ENCODE peak calls at places on chromosomes 5 and 9, in seven cellular contexts. T, M, Z, H, X, V and O are unnamed samples.
A peak's percentile ranks its signal among the peaks of the same experiment; 100 is the strongest.

GRCh38 chr9:70043689-70044449 is at the start of gene MAMDC2:
- DNase-seq in T (peak; percentile 53), M (peak; percentile 13), Z (no peak), H (peak; percentile 51), X (no peak), V (peak; percentile 39), O (no peak)

GRCh38 chr9:88476491-88477271 is 58.3 kb upstream of the NXNL2 start:
- DNase-seq in T (no peak), M (no peak), Z (peak; percentile 26), H (peak; percentile 28), X (peak; percentile 21), V (no peak), O (peak; percentile 21)

GRCh38 chr9:87040410-87041009 is 93.2 kb upstream of the GAS1 start:
- DNase-seq in T (no peak), M (no peak), Z (no peak), H (no peak), X (no peak), V (no peak), O (no peak)

GRCh38 chr9:135588886-135589595 is 27.5 kb downstream of the PAEP start:
- DNase-seq in T (no peak), M (no peak), Z (no peak), H (no peak), X (no peak), V (no peak), O (no peak)

GRCh38 chr9:131661954-131662621 is 77.8 kb downstream of the RAPGEF1 start:
- DNase-seq in T (no peak), M (no peak), Z (no peak), H (no peak), X (no peak), V (no peak), O (no peak)

GRCh38 chr9:124684140-124684539 is 87.0 kb downstream of the NR6A1 start:
- DNase-seq in T (no peak), M (no peak), Z (no peak), H (no peak), X (no peak), V (no peak), O (no peak)

GRCh38 chr5:139377226-139377625 is 5.9 kb downstream of the SLC23A1 start:
- DNase-seq in T (no peak), M (no peak), Z (no peak), H (no peak), X (no peak), V (no peak), O (no peak)

GRCh38 chr5:52875827-52876226 is 88.1 kb downstream of the ITGA1 start:
- DNase-seq in T (no peak), M (no peak), Z (no peak), H (no peak), X (no peak), V (no peak), O (no peak)

GRCh38 chr5:16464664-16465543 is 696 bp downstream of the ZNF622 start:
- DNase-seq in T (peak; percentile 46), M (no peak), Z (no peak), H (no peak), X (no peak), V (no peak), O (no peak)

GRCh38 chr5:61280766-61281427 is 51.2 kb upstream of the ZSWIM6 start:
- DNase-seq in T (no peak), M (peak; percentile 65), Z (no peak), H (no peak), X (no peak), V (peak; percentile 65), O (no peak)

GRCh38 chr5:55063899-55064298 is 38.5 kb upstream of the GZMA start:
- DNase-seq in T (no peak), M (no peak), Z (no peak), H (peak; percentile 35), X (peak; percentile 81), V (no peak), O (peak; percentile 12)

GRCh38 chr9:130263601-130264413 is 1.8 kb upstream of the HMCN2 start:
- DNase-seq in T (no peak), M (peak; percentile 40), Z (no peak), H (no peak), X (no peak), V (peak; percentile 36), O (no peak)

GRCh38 chr5:95996904-95997751 is 35.5 kb upstream of the ELL2 start:
- DNase-seq in T (no peak), M (no peak), Z (no peak), H (no peak), X (no peak), V (no peak), O (no peak)

GRCh38 chr5:95723632-95724369 is 7.3 kb upstream of the RHOBTB3 start:
- DNase-seq in T (no peak), M (no peak), Z (no peak), H (peak; percentile 58), X (no peak), V (no peak), O (peak; percentile 79)

GRCh38 chr9:86822414-86822813 is 124.9 kb downstream of the GAS1 start:
- DNase-seq in T (no peak), M (no peak), Z (no peak), H (no peak), X (no peak), V (no peak), O (no peak)

GRCh38 chr9:95297316-95297715 is 20.2 kb downstream of the FANCC start:
- DNase-seq in T (no peak), M (peak; percentile 67), Z (no peak), H (no peak), X (no peak), V (peak; percentile 16), O (no peak)

GRCh38 chr9:101472891-101473290 is 37.3 kb upstream of the ALDOB start:
- DNase-seq in T (no peak), M (no peak), Z (no peak), H (no peak), X (no peak), V (no peak), O (no peak)

GRCh38 chr5:119059740-119060255 is 11.1 kb upstream of the DMXL1 start:
- DNase-seq in T (no peak), M (no peak), Z (no peak), H (no peak), X (no peak), V (no peak), O (no peak)

GRCh38 chr9:92196909-92197308 is 81.7 kb upstream of the SPTLC1 start:
- DNase-seq in T (no peak), M (peak; percentile 47), Z (no peak), H (peak; percentile 65), X (no peak), V (peak; percentile 27), O (peak; percentile 59)

GRCh38 chr5:99169309-99169708 is 240.5 kb upstream of the CHD1 start:
- DNase-seq in T (no peak), M (peak; percentile 23), Z (no peak), H (no peak), X (no peak), V (peak; percentile 25), O (no peak)

GRCh38 chr9:98173181-98173580 is 19.3 kb downstream of the CORO2A start:
- DNase-seq in T (no peak), M (no peak), Z (no peak), H (no peak), X (no peak), V (no peak), O (no peak)

GRCh38 chr9:124724415-124725067 is 46.6 kb downstream of the NR6A1 start:
- DNase-seq in T (no peak), M (no peak), Z (no peak), H (no peak), X (no peak), V (no peak), O (no peak)

GRCh38 chr9:19988281-19988680 is 199.4 kb upstream of the SLC24A2 start:
- DNase-seq in T (no peak), M (no peak), Z (no peak), H (no peak), X (no peak), V (no peak), O (no peak)

GRCh38 chr5:53508125-53508524 is 27.7 kb downstream of the FST start:
- DNase-seq in T (no peak), M (no peak), Z (no peak), H (no peak), X (no peak), V (no peak), O (no peak)

GRCh38 chr9:94928696-94929372 is 202.3 kb downstream of the AOPEP start:
- DNase-seq in T (no peak), M (no peak), Z (no peak), H (peak; percentile 45), X (no peak), V (no peak), O (no peak)

GRCh38 chr5:146647656-146648199 is 131.7 kb upstream of the GPR151 start:
- DNase-seq in T (no peak), M (no peak), Z (no peak), H (no peak), X (no peak), V (no peak), O (no peak)

GRCh38 chr5:108168915-108169314 is 213.0 kb downstream of the FBXL17 start:
- DNase-seq in T (no peak), M (peak; percentile 20), Z (no peak), H (no peak), X (no peak), V (peak; percentile 2), O (no peak)

DNA sequence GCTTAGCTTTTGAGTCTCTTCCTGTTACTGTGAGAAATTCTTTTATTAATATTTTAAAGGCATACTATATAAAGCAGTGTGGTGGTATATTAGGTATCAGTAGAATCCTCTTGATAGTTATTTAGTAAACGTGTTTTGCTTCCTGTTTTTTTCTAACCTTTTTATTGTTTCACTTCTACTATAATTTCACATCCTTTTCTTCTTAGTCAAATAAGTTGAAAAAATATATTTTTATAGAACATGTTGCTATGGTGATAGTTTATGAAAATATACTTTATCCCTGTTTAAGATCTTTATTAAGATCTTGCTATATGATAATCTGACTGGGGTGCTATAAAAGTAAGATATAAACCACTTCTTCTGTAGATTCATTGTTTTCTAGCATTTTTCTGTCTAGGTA is 2.1 kb downstream of the POLK start:
- DNase-seq in T (no peak), M (no peak), Z (no peak), H (no peak), X (no peak), V (no peak), O (no peak)
- H3K4me3 ChIP-seq in T (no peak overlapping the region), M (no peak overlapping the region), Z (no peak overlapping the region), H (no peak overlapping the region), X (no peak overlapping the region), V (no peak overlapping the region), O (no peak overlapping the region)

DNA sequence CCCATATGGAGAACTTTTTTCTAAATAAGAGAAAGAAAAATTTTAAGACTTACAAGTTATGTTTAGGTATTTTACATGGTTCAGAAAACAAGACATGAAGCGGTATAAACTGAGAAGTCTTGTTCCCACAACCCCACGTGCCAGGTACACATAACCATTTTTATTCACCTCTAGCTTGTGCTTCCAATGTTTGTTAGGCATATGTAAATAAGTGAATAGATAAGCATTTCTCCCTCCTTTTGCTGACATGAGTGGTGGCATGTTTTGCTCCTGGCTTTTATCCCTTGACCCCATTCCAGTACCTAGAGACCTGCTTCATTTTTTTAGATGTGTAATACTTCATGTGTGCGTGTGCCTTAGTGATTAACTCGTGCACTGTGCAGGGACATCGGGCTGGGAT is 152.0 kb upstream of the OTULINL start:
- DNase-seq in T (no peak), M (no peak), Z (no peak), H (no peak), X (no peak), V (no peak), O (no peak)
- H3K4me3 ChIP-seq in T (no peak overlapping the region), M (no peak overlapping the region), Z (no peak overlapping the region), H (no peak overlapping the region), X (no peak overlapping the region), V (no peak overlapping the region), O (no peak overlapping the region)

GRCh38 chr9:109639666-109640231 is 140.2 kb upstream of the PALM2AKAP2 start:
- DNase-seq in T (no peak), M (no peak), Z (no peak), H (no peak), X (no peak), V (no peak), O (no peak)
- H3K4me3 ChIP-seq in T (peak overlapping the region; percentile 46), M (peak overlapping the region; percentile 40), Z (peak overlapping the region; percentile 28), H (no peak overlapping the region), X (peak overlapping the region; percentile 28), V (peak overlapping the region; percentile 29), O (peak overlapping the region; percentile 52)

GRCh38 chr5:59093329-59093728 is 510.5 kb downstream of the RAB3C start:
- DNase-seq in T (no peak), M (no peak), Z (no peak), H (peak; percentile 19), X (no peak), V (peak; percentile 17), O (no peak)
- H3K4me3 ChIP-seq in T (peak overlapping the region; percentile 40), M (no peak overlapping the region), Z (no peak overlapping the region), H (no peak overlapping the region), X (no peak overlapping the region), V (no peak overlapping the region), O (no peak overlapping the region)